ENCODE peak calls at places on chromosome 9, in four cellular contexts. One of them, this sample, is unnamed.

GRCh38 chr9:106560540-106560939 is 302.4 kb upstream of the ZNF462 start:
- DNase-seq in neural crest cell: no peak
- DNase-seq in breast epithelium: no peak
- DNase-seq in endothelial cell: no peak
- DNase-seq in this sample: no peak

GRCh38 chr9:128164332-128164885 is 4.3 kb downstream of the BBLN start:
- DNase-seq in neural crest cell: no peak
- DNase-seq in breast epithelium: no peak
- DNase-seq in endothelial cell: no peak
- DNase-seq in this sample: no peak

GRCh38 chr9:122190597-122191381 is 31.1 kb downstream of the MORN5 start:
- DNase-seq in neural crest cell: no peak
- DNase-seq in breast epithelium: peak
- DNase-seq in endothelial cell: no peak
- DNase-seq in this sample: peak

GRCh38 chr9:34612788-34613390 is 992 bp upstream of the RPP25L start:
- DNase-seq in neural crest cell: peak
- DNase-seq in breast epithelium: peak
- DNase-seq in endothelial cell: peak
- DNase-seq in this sample: peak

GRCh38 chr9:21252727-21253547 is 13.1 kb upstream of the IFNA14 start:
- DNase-seq in neural crest cell: no peak
- DNase-seq in breast epithelium: no peak
- DNase-seq in endothelial cell: peak
- DNase-seq in this sample: peak

GRCh38 chr9:128065907-128066712 is 1.0 kb downstream of the NAIF1 start:
- DNase-seq in neural crest cell: no peak
- DNase-seq in breast epithelium: no peak
- DNase-seq in endothelial cell: no peak
- DNase-seq in this sample: no peak

GRCh38 chr9:124855944-124856773 is 2.9 kb downstream of the WDR38 start:
- DNase-seq in neural crest cell: no peak
- DNase-seq in breast epithelium: no peak
- DNase-seq in endothelial cell: peak
- DNase-seq in this sample: peak

GRCh38 chr9:19720374-19720773 is 68.5 kb downstream of the SLC24A2 start:
- DNase-seq in neural crest cell: peak
- DNase-seq in breast epithelium: no peak
- DNase-seq in endothelial cell: peak
- DNase-seq in this sample: no peak

GRCh38 chr9:942805-943580 is 33.5 kb upstream of the DMRT3 start:
- DNase-seq in neural crest cell: no peak
- DNase-seq in breast epithelium: no peak
- DNase-seq in endothelial cell: no peak
- DNase-seq in this sample: peak

GRCh38 chr9:84485539-84485938 is 145.0 kb upstream of the SLC28A3 start:
- DNase-seq in neural crest cell: no peak
- DNase-seq in breast epithelium: no peak
- DNase-seq in endothelial cell: no peak
- DNase-seq in this sample: no peak

GRCh38 chr9:90919883-90920282 is 118.3 kb downstream of the SYK start:
- DNase-seq in neural crest cell: no peak
- DNase-seq in breast epithelium: no peak
- DNase-seq in endothelial cell: no peak
- DNase-seq in this sample: no peak

GRCh38 chr9:8955315-8955714 is 1155.7 kb upstream of the DMAC1 start:
- DNase-seq in neural crest cell: no peak
- DNase-seq in breast epithelium: no peak
- DNase-seq in endothelial cell: no peak
- DNase-seq in this sample: no peak

GRCh38 chr9:98765276-98765675 is 31.1 kb downstream of the ANKS6 start:
- DNase-seq in neural crest cell: no peak
- DNase-seq in breast epithelium: no peak
- DNase-seq in endothelial cell: no peak
- DNase-seq in this sample: no peak

GRCh38 chr9:5909999-5910398 is 19.3 kb downstream of the MLANA start:
- DNase-seq in neural crest cell: no peak
- DNase-seq in breast epithelium: no peak
- DNase-seq in endothelial cell: no peak
- DNase-seq in this sample: no peak

GRCh38 chr9:127664678-127665507 is 41.9 kb upstream of the CFAP157 start:
- DNase-seq in neural crest cell: no peak
- DNase-seq in breast epithelium: no peak
- DNase-seq in endothelial cell: no peak
- DNase-seq in this sample: no peak

GRCh38 chr9:96867282-96867814 is 13.0 kb upstream of the ZNF782 start:
- DNase-seq in neural crest cell: no peak
- DNase-seq in breast epithelium: no peak
- DNase-seq in endothelial cell: no peak
- DNase-seq in this sample: no peak

GRCh38 chr9:17580119-17580518 is 1.3 kb downstream of the SH3GL2 start:
- DNase-seq in neural crest cell: no peak
- DNase-seq in breast epithelium: no peak
- DNase-seq in endothelial cell: no peak
- DNase-seq in this sample: no peak

GRCh38 chr9:101468116-101468515 is 32.5 kb upstream of the ALDOB start:
- DNase-seq in neural crest cell: no peak
- DNase-seq in breast epithelium: no peak
- DNase-seq in endothelial cell: no peak
- DNase-seq in this sample: no peak

GRCh38 chr9:101467690-101468089 is 32.1 kb upstream of the ALDOB start:
- DNase-seq in neural crest cell: no peak
- DNase-seq in breast epithelium: no peak
- DNase-seq in endothelial cell: no peak
- DNase-seq in this sample: no peak

GRCh38 chr9:101463397-101463796 is 27.8 kb upstream of the ALDOB start:
- DNase-seq in neural crest cell: no peak
- DNase-seq in breast epithelium: no peak
- DNase-seq in endothelial cell: no peak
- DNase-seq in this sample: no peak

GRCh38 chr9:101466863-101467262 is 31.3 kb upstream of the ALDOB start:
- DNase-seq in neural crest cell: no peak
- DNase-seq in breast epithelium: no peak
- DNase-seq in endothelial cell: no peak
- DNase-seq in this sample: no peak

DNA sequence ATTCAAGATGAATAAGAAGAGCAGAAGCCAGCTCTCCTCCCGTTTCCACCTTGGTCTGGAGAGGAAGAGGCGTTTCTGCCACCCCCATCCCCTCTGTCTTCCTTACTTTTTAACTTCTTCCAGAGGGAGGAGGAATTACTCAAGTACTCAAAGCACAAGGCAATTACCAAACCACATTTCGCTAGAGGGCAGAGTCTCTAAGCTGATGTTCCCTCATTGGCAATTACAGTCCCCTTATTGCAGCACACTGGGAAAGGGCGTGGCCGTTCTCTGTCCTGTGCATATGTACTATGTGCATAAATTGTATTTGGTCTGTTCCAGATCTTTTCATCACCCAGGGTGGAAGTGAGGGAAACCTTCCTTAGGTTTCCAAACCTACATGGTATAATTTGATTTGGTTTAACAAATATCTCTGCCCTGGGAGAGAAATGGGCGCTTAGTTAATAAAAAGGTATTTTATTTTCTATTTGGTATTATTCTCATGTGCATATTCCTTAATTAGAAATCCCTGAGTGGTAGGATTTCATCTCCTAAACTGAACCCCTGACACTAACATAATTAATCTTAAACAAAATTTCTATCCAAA is 29.8 kb upstream of the ALDOB start:
- DNase-seq in neural crest cell: no peak
- DNase-seq in breast epithelium: no peak
- DNase-seq in endothelial cell: no peak
- DNase-seq in this sample: peak
- TF ChIP-seq CTCF in neural crest cell: no peak
- TF ChIP-seq CTCF in breast epithelium: no peak
- TF ChIP-seq CTCF in endothelial cell: no peak
- TF ChIP-seq CTCF in this sample: no peak

GRCh38 chr9:112833081-112833480 is 57.6 kb downstream of the SLC46A2 start:
- DNase-seq in neural crest cell: no peak
- DNase-seq in breast epithelium: no peak
- DNase-seq in endothelial cell: no peak
- DNase-seq in this sample: no peak

GRCh38 chr9:112836394-112836793 is 54.3 kb downstream of the SLC46A2 start:
- DNase-seq in neural crest cell: no peak
- DNase-seq in breast epithelium: no peak
- DNase-seq in endothelial cell: no peak
- DNase-seq in this sample: no peak

GRCh38 chr9:112831281-112831851 is 59.3 kb downstream of the SLC46A2 start:
- DNase-seq in neural crest cell: no peak
- DNase-seq in breast epithelium: no peak
- DNase-seq in endothelial cell: no peak
- DNase-seq in this sample: no peak

DNA sequence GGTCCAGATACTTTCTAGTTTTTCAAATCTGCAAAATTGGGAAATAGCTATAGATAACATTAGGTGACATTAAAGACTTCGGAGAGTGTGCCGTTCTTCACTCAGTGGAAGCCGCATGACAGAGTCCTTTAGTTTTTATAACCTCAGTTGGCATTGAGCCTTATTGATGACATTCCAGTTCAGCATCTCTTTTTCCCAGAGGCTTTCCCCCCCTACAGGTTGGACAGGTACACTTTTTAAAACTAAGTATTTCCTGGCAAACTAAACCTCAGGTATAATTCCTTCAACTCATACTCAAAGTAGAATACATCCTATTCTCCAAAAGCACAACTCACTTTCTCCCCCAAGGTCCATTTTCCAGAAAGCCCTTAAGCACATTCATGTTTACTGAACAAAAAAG is 58.7 kb downstream of the SLC46A2 start:
- DNase-seq in neural crest cell: no peak
- DNase-seq in breast epithelium: no peak
- DNase-seq in endothelial cell: no peak
- DNase-seq in this sample: no peak
- TF ChIP-seq CTCF in neural crest cell: no peak
- TF ChIP-seq CTCF in breast epithelium: no peak
- TF ChIP-seq CTCF in endothelial cell: no peak
- TF ChIP-seq CTCF in this sample: no peak

DNA sequence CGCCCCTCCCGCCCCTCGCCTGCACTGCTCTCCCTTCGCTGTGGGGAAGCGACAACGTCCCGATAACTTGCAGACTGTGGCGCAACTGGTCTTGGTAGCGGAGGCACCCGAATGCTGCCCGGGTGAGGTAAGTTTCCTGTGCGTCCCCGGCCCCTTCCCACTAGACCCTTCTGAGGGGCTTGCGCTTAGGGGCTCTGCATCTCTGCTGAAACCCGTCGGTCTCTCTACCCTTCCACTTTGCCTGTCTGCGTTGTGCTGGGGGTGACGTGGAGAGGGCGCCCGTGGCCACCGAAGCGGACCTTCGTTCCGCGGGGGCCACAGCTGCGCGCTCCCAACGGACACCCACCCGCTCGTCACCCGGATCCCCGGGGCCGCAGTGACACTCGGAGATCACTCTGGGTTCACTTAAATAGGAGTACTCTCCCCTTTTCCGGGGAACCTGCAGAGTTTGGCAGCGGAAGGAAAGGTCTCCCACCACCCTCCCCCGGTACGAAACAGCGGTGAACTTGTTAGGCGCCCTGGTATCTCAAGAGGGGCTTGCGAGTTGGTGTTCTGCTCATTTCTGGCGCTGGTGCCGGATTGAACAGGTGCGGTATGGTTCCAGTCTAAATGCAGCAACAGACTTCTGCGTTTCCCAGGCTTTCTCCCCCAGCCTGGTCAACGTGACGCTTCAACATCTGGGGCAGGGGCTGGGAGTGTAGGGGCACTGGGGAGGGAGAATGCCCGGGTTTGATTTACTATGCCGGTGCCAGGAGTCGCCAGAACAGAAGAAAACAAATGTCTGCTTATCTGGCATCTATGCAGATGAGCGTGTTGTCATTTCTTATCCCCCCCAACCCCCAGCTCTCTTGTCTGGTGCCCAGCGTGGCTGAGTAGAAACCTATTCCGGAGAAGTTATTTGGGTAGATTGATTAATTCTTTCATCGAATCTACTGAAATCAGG is 867 bp downstream of the PIP5K1B start:
- DNase-seq in neural crest cell: peak
- DNase-seq in breast epithelium: no peak
- DNase-seq in endothelial cell: peak
- DNase-seq in this sample: peak
- TF ChIP-seq CTCF in neural crest cell: no peak
- TF ChIP-seq CTCF in breast epithelium: no peak
- TF ChIP-seq CTCF in endothelial cell: no peak
- TF ChIP-seq CTCF in this sample: no peak

DNA sequence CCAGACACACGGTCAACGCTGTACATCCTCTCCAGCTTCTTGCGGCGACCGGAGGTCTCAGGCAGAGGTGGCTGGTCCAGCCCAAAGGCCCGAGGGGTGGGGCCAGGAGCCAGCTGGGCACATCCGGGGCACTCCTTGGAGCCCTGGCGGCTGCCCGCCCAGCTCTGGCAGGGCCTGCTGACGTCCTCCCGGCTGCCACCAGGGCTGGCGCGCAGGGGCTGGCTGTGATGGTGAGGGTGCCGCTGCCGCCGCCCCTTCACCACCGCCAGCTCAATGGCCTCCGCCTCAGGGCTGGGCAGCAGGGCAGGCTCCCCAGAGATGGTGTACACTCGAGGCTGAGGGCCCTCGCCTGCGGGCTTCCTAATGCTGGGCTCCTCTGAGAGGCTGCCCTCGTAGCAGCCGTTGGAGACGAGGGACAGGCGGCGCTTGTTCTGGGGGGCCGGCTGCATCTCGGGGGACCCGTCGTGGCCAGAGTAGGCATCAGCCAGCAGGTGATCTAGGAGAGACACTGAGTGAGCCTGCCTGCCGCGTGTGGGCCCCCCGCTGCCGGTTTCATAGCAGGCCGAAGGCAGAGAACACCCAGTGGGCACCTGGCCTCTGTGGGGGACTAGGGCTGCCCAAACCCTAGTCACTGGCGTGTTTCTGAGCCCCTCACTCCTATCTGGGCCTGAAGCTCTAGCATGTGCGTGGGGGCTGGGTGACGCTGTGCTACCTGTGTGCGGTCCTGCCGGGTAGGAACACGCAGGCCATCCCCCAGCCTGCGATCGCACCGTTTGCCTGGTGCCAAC is 1.5 kb downstream of the NSMF start:
- DNase-seq in neural crest cell: no peak
- DNase-seq in breast epithelium: no peak
- DNase-seq in endothelial cell: no peak
- DNase-seq in this sample: no peak
- TF ChIP-seq CTCF in neural crest cell: no peak
- TF ChIP-seq CTCF in breast epithelium: no peak
- TF ChIP-seq CTCF in endothelial cell: no peak
- TF ChIP-seq CTCF in this sample: no peak

GRCh38 chr9:133825555-133826198 is 87.5 kb upstream of the SARDH start:
- DNase-seq in neural crest cell: no peak
- DNase-seq in breast epithelium: no peak
- DNase-seq in endothelial cell: no peak
- DNase-seq in this sample: no peak

GRCh38 chr9:133823189-133824105 is 85.3 kb upstream of the SARDH start:
- DNase-seq in neural crest cell: no peak
- DNase-seq in breast epithelium: no peak
- DNase-seq in endothelial cell: no peak
- DNase-seq in this sample: no peak

GRCh38 chr9:133822439-133823065 is 84.4 kb upstream of the SARDH start:
- DNase-seq in neural crest cell: no peak
- DNase-seq in breast epithelium: no peak
- DNase-seq in endothelial cell: no peak
- DNase-seq in this sample: no peak

GRCh38 chr9:133824802-133825186 is 86.6 kb upstream of the SARDH start:
- DNase-seq in neural crest cell: no peak
- DNase-seq in breast epithelium: no peak
- DNase-seq in endothelial cell: no peak
- DNase-seq in this sample: no peak

GRCh38 chr9:133824106-133824801 is 86.1 kb upstream of the SARDH start:
- DNase-seq in neural crest cell: no peak
- DNase-seq in breast epithelium: no peak
- DNase-seq in endothelial cell: no peak
- DNase-seq in this sample: no peak
- TF ChIP-seq CTCF in neural crest cell: no peak
- TF ChIP-seq CTCF in breast epithelium: no peak
- TF ChIP-seq CTCF in endothelial cell: no peak
- TF ChIP-seq CTCF in this sample: no peak

This sample was measured in activated CD8-positive, alpha-beta T cell treated with anti-CD3 and anti-CD28 coated beads for 36 hours.